ENCODE peak calls at places on chromosome 9, in seven cellular contexts. C is SK-N-DZ; I is foreskin fibroblast; K is activated CD4-positive, alpha-beta T cell treated with anti-CD3 and anti-CD28 coated beads, Interleukin-2, amount 50 U/mL, for 1 hour; A is RKO; E is K562; G is posterior cingulate gyrus. H is an unnamed sample.

GRCh38 chr9:69261636-69262035 is 63.4 kb upstream of the ENTREP1 start:
- DNase-seq in I (no peak), C (no peak), A (no peak), E (no peak), K (no peak), G (no peak), H (no peak)

GRCh38 chr9:35552837-35553236 is 52.2 kb upstream of the TESK1 start:
- DNase-seq in E (no peak), C (no peak), K (no peak), A (no peak), G (no peak), I (no peak), H (no peak)

GRCh38 chr9:108645520-108645919 is 210.3 kb downstream of the ACTL7B start:
- DNase-seq in G (no peak), K (no peak), I (no peak), E (no peak), C (no peak), A (no peak), H (no peak)

GRCh38 chr9:123669355-123669754 is 260.6 kb downstream of the DENND1A start:
- DNase-seq in K (no peak), I (no peak), A (no peak), C (no peak), G (no peak), E (no peak), H (no peak)

GRCh38 chr9:33297455-33297854 is 7.1 kb downstream of the NFX1 start:
- DNase-seq in E (no peak), C (no peak), G (no peak), K (no peak), I (no peak), A (no peak), H (no peak)

GRCh38 chr9:136437430-136437829 is 2.2 kb downstream of the INPP5E start:
- DNase-seq in I (peak), G (no peak), A (no peak), E (no peak), K (no peak), C (no peak), H (no peak)

GRCh38 chr9:116737137-116737546 is 50.0 kb downstream of the TRIM32 start:
- DNase-seq in A (peak), E (peak), I (peak), K (peak), C (peak), G (peak), H (no peak)

GRCh38 chr9:130713286-130713975 is 19.9 kb downstream of the EXOSC2 start:
- DNase-seq in C (no peak), I (peak), G (no peak), A (peak), K (no peak), E (no peak), H (no peak)

GRCh38 chr9:124254261-124254682 is 3.5 kb upstream of the NEK6 start:
- DNase-seq in K (no peak), E (no peak), C (no peak), A (no peak), I (no peak), G (no peak), H (no peak)

GRCh38 chr9:135252980-135253304 is 165.5 kb downstream of the OLFM1 start:
- DNase-seq in G (no peak), K (no peak), C (no peak), I (no peak), A (no peak), E (no peak), H (no peak)

GRCh38 chr9:129283705-129284606 is 105.9 kb upstream of the IER5L start:
- DNase-seq in G (no peak), C (no peak), A (no peak), E (no peak), K (no peak), I (no peak), H (no peak)

GRCh38 chr9:22257026-22257425 is 189.6 kb upstream of the DMRTA1 start:
- DNase-seq in A (no peak), I (no peak), C (no peak), E (no peak), K (no peak), G (no peak), H (no peak)

GRCh38 chr9:116332090-116332489 is 178.5 kb downstream of the PAPPA start:
- DNase-seq in K (no peak), C (no peak), I (no peak), A (no peak), E (no peak), G (no peak), H (no peak)

GRCh38 chr9:91751922-91752321 is 198.1 kb downstream of the ROR2 start:
- DNase-seq in K (no peak), G (no peak), A (no peak), C (no peak), I (peak), E (no peak), H (no peak)

GRCh38 chr9:88398016-88398415 is 9.8 kb downstream of the SPIN1 start:
- DNase-seq in C (no peak), A (no peak), I (no peak), E (no peak), K (no peak), G (no peak), H (no peak)

GRCh38 chr9:117290809-117291208 is 124.0 kb downstream of the ASTN2 start:
- DNase-seq in I (no peak), G (no peak), E (no peak), A (no peak), C (no peak), K (no peak), H (no peak)

GRCh38 chr9:127083598-127083997 is 38.8 kb downstream of the ANGPTL2 start:
- DNase-seq in I (no peak), A (no peak), C (no peak), G (no peak), K (no peak), E (no peak), H (no peak)

GRCh38 chr9:123825337-123825736 is 104.6 kb downstream of the DENND1A start:
- DNase-seq in E (peak), C (peak), A (peak), I (peak), K (no peak), G (no peak), H (no peak)

GRCh38 chr9:1462626-1463308 is 412.6 kb downstream of the DMRT2 start:
- DNase-seq in I (no peak), G (no peak), A (peak), E (no peak), K (no peak), C (no peak), H (no peak)

GRCh38 chr9:32627394-32627954 is 8.0 kb downstream of the TAF1L start:
- DNase-seq in A (peak), I (no peak), G (no peak), K (no peak), C (no peak), E (no peak), H (no peak)

GRCh38 chr9:98993570-98993945 is 49.9 kb downstream of the COL15A1 start:
- DNase-seq in I (no peak), A (no peak), C (no peak), E (no peak), G (no peak), K (no peak), H (no peak)

H was measured in central memory CD4-positive, alpha-beta T cell.